ENCODE peak calls at places on chromosomes 11 and 22, in four cellular contexts. X is NCI-H2081, T is hypothalamus, S is AG04450. L is an unnamed sample.

GRCh38 chr11:135015966-135016365 is 603.9 kb upstream of the B3GAT1 start:
- DNase-seq in X (no peak), T (no peak), S (no peak), L (no peak)

GRCh38 chr11:105553015-105553414 is 56.9 kb upstream of the GRIA4 start:
- DNase-seq in X (no peak), T (no peak), S (peak), L (no peak)

GRCh38 chr22:19398206-19398605 is 33.3 kb downstream of the HIRA start:
- DNase-seq in X (no peak), T (no peak), S (no peak), L (no peak)

GRCh38 chr11:100878474-100878873 is 191.4 kb downstream of the ARHGAP42 start:
- DNase-seq in X (no peak), T (no peak), S (no peak), L (no peak)

GRCh38 chr22:25482868-25483639 is 81.4 kb upstream of the GRK3 start:
- DNase-seq in X (no peak), T (peak), S (no peak), L (no peak)

GRCh38 chr11:74466916-74467885 is at the start of gene KCNE3:
- DNase-seq in X (no peak), T (no peak), S (no peak), L (no peak)

GRCh38 chr11:36792870-36793541 is 195.0 kb upstream of the RAG2 start:
- DNase-seq in X (no peak), T (no peak), S (no peak), L (no peak)

GRCh38 chr22:22195265-22196017 is 49.1 kb upstream of the VPREB1 start:
- DNase-seq in X (peak), T (peak), S (no peak), L (no peak)

GRCh38 chr11:125689460-125689859 is 8.8 kb upstream of the ACRV1 start:
- DNase-seq in X (no peak), T (no peak), S (no peak), L (no peak)

GRCh38 chr11:74669311-74670160 is 61.7 kb downstream of the CHRDL2 start:
- DNase-seq in X (no peak), T (no peak), S (no peak), L (no peak)

GRCh38 chr11:22798890-22799289 is 30.7 kb downstream of the SVIP start:
- DNase-seq in X (no peak), T (no peak), S (no peak), L (no peak)

GRCh38 chr11:64234840-64235379 is 526 bp downstream of the VEGFB start:
- DNase-seq in X (no peak), T (peak), S (no peak), L (no peak)

GRCh38 chr11:109956124-109956793 is 136.9 kb upstream of the ZC3H12C start:
- DNase-seq in X (peak), T (no peak), S (no peak), L (no peak)

GRCh38 chr11:67438121-67438902 is 830 bp upstream of the PTPRCAP start:
- DNase-seq in X (no peak), T (no peak), S (no peak), L (no peak)

GRCh38 chr11:120392791-120393190 is 56.6 kb downstream of the ARHGEF12 start:
- DNase-seq in X (no peak), T (no peak), S (no peak), L (no peak)

GRCh38 chr22:42764895-42765363 is 44.3 kb upstream of the A4GALT start:
- DNase-seq in X (no peak), T (no peak), S (no peak), L (no peak)

GRCh38 chr11:64810891-64811272 is 531 bp upstream of the MEN1 start:
- DNase-seq in X (peak), T (no peak), S (no peak), L (no peak)

GRCh38 chr11:122333476-122333875 is 217.5 kb upstream of the BLID start:
- DNase-seq in X (no peak), T (no peak), S (no peak), L (no peak)

GRCh38 chr22:30922151-30922611 is 46.4 kb downstream of the MORC2 start:
- DNase-seq in X (no peak), T (no peak), S (no peak), L (peak)

GRCh38 chr22:42262964-42263363 is 7.5 kb downstream of the TCF20 start:
- DNase-seq in X (no peak), T (no peak), S (no peak), L (no peak)

GRCh38 chr11:12764187-12764914 is 90.1 kb downstream of the TEAD1 start:
- DNase-seq in X (peak), T (no peak), S (no peak), L (no peak)

GRCh38 chr11:9861860-9862725 is 198.2 kb downstream of the SWAP70 start:
- DNase-seq in X (peak), T (peak), S (no peak), L (no peak)

GRCh38 chr22:19991645-19992451 is 24.8 kb downstream of the ARVCF start:
- DNase-seq in X (no peak), T (peak), S (no peak), L (peak)

GRCh38 chr11:96156379-96156722 is 186.6 kb downstream of the MAML2 start:
- DNase-seq in X (no peak), T (no peak), S (no peak), L (no peak)

GRCh38 chr11:20407344-20407743 is 19.8 kb downstream of the PRMT3 start:
- DNase-seq in X (no peak), T (no peak), S (no peak), L (no peak)

GRCh38 chr11:1232328-1233321 is 9.8 kb downstream of the MUC5B start:
- DNase-seq in X (no peak), T (no peak), S (no peak), L (no peak)

GRCh38 chr11:57547854-57548377 is 10.5 kb downstream of the SMTNL1 start:
- DNase-seq in X (no peak), T (no peak), S (no peak), L (no peak)

GRCh38 chr22:31120230-31120629 is 2.5 kb upstream of the INPP5J start:
- DNase-seq in X (no peak), T (no peak), S (no peak), L (no peak)

GRCh38 chr22:41563051-41563711 is 2.4 kb downstream of the CSDC2 start:
- DNase-seq in X (no peak), T (no peak), S (no peak), L (no peak)

GRCh38 chr11:76598426-76598839 is 72.1 kb downstream of the LRRC32 start:
- DNase-seq in X (peak), T (peak), S (no peak), L (no peak)

GRCh38 chr11:48050304-48050703 is 69.9 kb downstream of the PTPRJ start:
- DNase-seq in X (no peak), T (no peak), S (no peak), L (no peak)

GRCh38 chr22:29744902-29745301 is 21.9 kb downstream of the ZMAT5 start:
- DNase-seq in X (peak), T (peak), S (peak), L (no peak)

GRCh38 chr11:42066113-42066512 is 606.7 kb upstream of the LRRC4C start:
- DNase-seq in X (no peak), T (no peak), S (no peak), L (no peak)

GRCh38 chr11:92739020-92739419 is 230.4 kb upstream of the MTNR1B start:
- DNase-seq in X (no peak), T (no peak), S (no peak), L (no peak)

GRCh38 chr11:2693851-2694261 is 5.9 kb downstream of the KCNQ1OT1 start:
- DNase-seq in X (no peak), T (no peak), S (no peak), L (no peak)

GRCh38 chr22:22588485-22589164 is 29.6 kb upstream of the PRAME start:
- DNase-seq in X (no peak), T (no peak), S (no peak), L (no peak)

GRCh38 chr11:113877673-113878060 is 2.3 kb upstream of the USP28 start:
- DNase-seq in X (no peak), T (no peak), S (no peak), L (no peak)

GRCh38 chr11:792873-793272 is 3.0 kb upstream of the CEND1 start:
- DNase-seq in X (no peak), T (no peak), S (no peak), L (no peak)

L was measured in anterior cingulate cortex.